ENCODE peak calls at places on chromosomes 6 and 20, in eight cellular contexts. M is ovary, Z is astrocyte, B is Peyer's patch, R is GM23338, I is heart right ventricle, K is psoas muscle, X is adrenal gland. G is an unnamed sample.

GRCh38 chr20:36885355-36885754 is 9.4 kb downstream of the TLDC2 start:
- DNase-seq in X (no peak), I (no peak), Z (no peak), B (no peak), K (no peak), R (peak; percentile 60), M (no peak), G (no peak)

GRCh38 chr6:107064579-107065065 is 36.6 kb downstream of the MTRES1 start:
- DNase-seq in Z (peak; percentile 83), I (peak; percentile 63), M (peak; percentile 51), B (no peak), K (no peak), R (no peak), X (peak; percentile 53), G (no peak)

GRCh38 chr6:87213364-87213763 is 58.0 kb downstream of the ZNF292 start:
- DNase-seq in K (no peak), M (no peak), X (no peak), B (peak; percentile 59), Z (no peak), R (no peak), I (no peak), G (no peak)

GRCh38 chr6:50305660-50306059 is 255.9 kb upstream of the DEFB112 start:
- DNase-seq in Z (no peak), K (no peak), X (no peak), M (no peak), B (no peak), I (no peak), R (no peak), G (no peak)

GRCh38 chr6:99606670-99607415 is at the start of gene PRDM13:
- DNase-seq in X (no peak), R (peak; percentile 61), K (no peak), Z (no peak), M (no peak), I (no peak), B (no peak), G (no peak)

GRCh38 chr6:114096553-114097172 is 125.7 kb upstream of the HDAC2 start:
- DNase-seq in B (no peak), I (no peak), Z (no peak), X (no peak), R (peak; percentile 79), M (no peak), K (no peak), G (no peak)

GRCh38 chr6:113971786-113972185 is 838 bp upstream of the HDAC2 start:
- DNase-seq in Z (no peak), X (no peak), R (no peak), B (no peak), K (no peak), M (no peak), I (no peak), G (no peak)

GRCh38 chr6:72622094-72622540 is 253 bp downstream of the KCNQ5 start:
- DNase-seq in M (no peak), R (peak; percentile 72), I (no peak), B (no peak), X (no peak), Z (no peak), K (peak; percentile 84), G (peak; percentile 67)

GRCh38 chr6:49423817-49424216 is 39.2 kb downstream of the MMUT start:
- DNase-seq in X (no peak), Z (no peak), R (peak; percentile 23), B (no peak), I (no peak), M (no peak), K (no peak), G (no peak)

GRCh38 chr20:1121439-1121838 is 3.0 kb downstream of the PSMF1 start:
- DNase-seq in X (no peak), M (no peak), Z (no peak), K (no peak), B (no peak), I (no peak), R (no peak), G (no peak)
- H3K27ac ChIP-seq in X (no peak overlapping the region), M (no peak overlapping the region), Z (no peak overlapping the region), K (peak overlapping the region; percentile 64), B (peak overlapping the region; percentile 21), I (peak overlapping the region; percentile 7), R (no peak overlapping the region), G (no peak overlapping the region)

GRCh38 chr6:118864330-118865166 is 29.4 kb upstream of the ASF1A start:
- DNase-seq in K (no peak), Z (peak; percentile 12), I (no peak), X (no peak), B (no peak), M (no peak), R (no peak), G (no peak)
- TF ChIP-seq CTCF in K (no peak), Z (no peak), I (no peak), X (no peak), B (no peak), M (no peak), R (no peak), G (no peak)

GRCh38 chr20:62190639-62191411 is 8.0 kb downstream of the MTG2 start:
- DNase-seq in R (peak; percentile 37), K (peak; percentile 26), M (no peak), B (peak; percentile 28), X (no peak), Z (no peak), I (no peak), G (no peak)
- H3K4me1 ChIP-seq in R (no peaks in the 10 kb centered on the region), K (no peaks in the 10 kb centered on the region), M (no peaks in the 10 kb centered on the region), B (no peaks in the 10 kb centered on the region), X (peaks cover 9% of the 10 kb centered on the region), Z (peaks cover 5% of the 10 kb centered on the region), I (peaks cover 18% of the 10 kb centered on the region), G (no peaks in the 10 kb centered on the region)

DNA sequence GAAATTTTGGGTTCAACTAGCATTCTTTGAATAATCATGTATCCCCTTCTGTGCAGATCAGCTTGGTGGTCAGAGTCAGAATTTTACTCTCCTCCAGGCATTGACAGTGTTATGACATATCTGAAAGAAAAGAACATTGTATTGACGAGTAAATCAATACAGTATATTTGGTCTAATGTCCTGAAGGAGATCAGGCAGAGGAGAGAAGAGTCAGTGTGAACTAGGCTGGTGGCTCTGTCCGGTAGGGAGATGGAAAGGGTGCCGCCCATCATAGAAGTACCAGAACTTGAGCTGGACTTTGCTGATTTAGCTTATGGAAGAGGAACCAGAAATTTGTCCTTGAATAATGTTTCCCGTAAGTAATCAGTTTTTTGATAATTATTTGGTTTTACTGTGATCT is at the start of gene CALHM6:
- DNase-seq in Z (no peak), R (no peak), I (no peak), K (no peak), M (no peak), X (no peak), B (no peak), G (no peak)
- H3K27ac ChIP-seq in Z (no peak within 1 kb of the TSS), R (no peak within 1 kb of the TSS), I (no peak within 1 kb of the TSS), K (no peak within 1 kb of the TSS), M (no peak within 1 kb of the TSS), X (no peak within 1 kb of the TSS), B (peak within 1 kb of the TSS; percentile 44), G (no peak within 1 kb of the TSS)

GRCh38 chr6:7939864-7940228 is 29.3 kb upstream of the TXNDC5 start:
- DNase-seq in R (no peak), X (no peak), B (no peak), I (no peak), M (no peak), Z (no peak), K (no peak), G (no peak)
- TF ChIP-seq CTCF in R (no peak), X (no peak), B (no peak), I (no peak), M (no peak), Z (no peak), K (no peak), G (no peak)

GRCh38 chr6:167828325-167828956 is 1.7 kb downstream of the AFDN start:
- DNase-seq in B (no peak), X (no peak), Z (no peak), K (no peak), I (no peak), R (no peak), M (no peak), G (no peak)
- H3K4me1 ChIP-seq in B (no peaks in the 10 kb centered on the region), X (peaks cover 37% of the 10 kb centered on the region), Z (peaks cover 12% of the 10 kb centered on the region), K (peaks cover 6% of the 10 kb centered on the region), I (peaks cover 67% of the 10 kb centered on the region), R (peaks cover 32% of the 10 kb centered on the region), M (peaks cover 10% of the 10 kb centered on the region), G (peaks cover 14% of the 10 kb centered on the region)

GRCh38 chr6:163665464-163665863 is 250.9 kb downstream of the QKI start:
- DNase-seq in I (no peak), M (no peak), X (no peak), Z (no peak), R (no peak), K (no peak), B (no peak), G (no peak)
- H3K27ac ChIP-seq in I (no peak overlapping the region), M (no peak overlapping the region), X (no peak overlapping the region), Z (no peak overlapping the region), R (no peak overlapping the region), K (no peak overlapping the region), B (no peak overlapping the region), G (no peak overlapping the region)

GRCh38 chr6:169019111-169019510 is 234.5 kb downstream of the THBS2 start:
- DNase-seq in X (no peak), K (no peak), R (no peak), B (no peak), M (no peak), Z (no peak), I (no peak), G (no peak)

GRCh38 chr6:169022079-169022478 is 231.6 kb downstream of the THBS2 start:
- DNase-seq in M (no peak), I (no peak), Z (no peak), K (no peak), R (peak; percentile 11), X (no peak), B (no peak), G (no peak)

GRCh38 chr6:169023161-169023874 is 230.3 kb downstream of the THBS2 start:
- DNase-seq in K (no peak), I (no peak), M (no peak), R (no peak), Z (no peak), B (no peak), X (no peak), G (no peak)

GRCh38 chr6:169019727-169020491 is 233.7 kb downstream of the THBS2 start:
- DNase-seq in B (no peak), X (no peak), I (no peak), R (peak; percentile 36), K (no peak), M (no peak), Z (no peak), G (no peak)

DNA sequence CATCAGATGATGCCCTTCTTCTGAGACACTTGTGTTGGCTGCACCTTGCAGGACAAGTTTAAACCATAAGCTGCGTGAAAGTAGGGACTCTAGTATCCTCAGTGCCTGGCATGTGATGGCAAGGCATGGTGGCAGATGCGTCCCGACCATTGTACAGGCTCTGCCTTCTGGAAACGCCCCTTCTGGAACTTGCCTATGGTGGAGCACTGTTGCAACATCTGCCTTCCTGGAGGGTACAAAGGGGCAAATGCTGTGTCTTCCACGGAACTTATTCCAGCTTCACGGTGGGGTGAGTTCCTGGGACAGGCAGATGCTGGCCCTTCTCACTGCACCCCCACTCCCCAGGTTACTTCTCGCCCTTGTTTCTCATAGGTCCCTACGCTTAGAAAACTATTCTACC is 232.8 kb downstream of the THBS2 start:
- DNase-seq in Z (no peak), I (no peak), X (no peak), K (no peak), M (no peak), B (no peak), R (no peak), G (no peak)
- TF ChIP-seq CTCF in Z (no peak), I (no peak), X (no peak), K (no peak), M (no peak), B (no peak), R (no peak), G (no peak)

G was measured in CD8-positive, alpha-beta T cell.